ENCODE peak calls at places on chromosomes 13 and 19, in four cellular contexts. Y is neural crest cell; K is NCI-H2029; E is stimulated activated naive CD4-positive, alpha-beta T cell. O is an unnamed sample.
A peak's percentile ranks its signal among the peaks of the same experiment; 100 is the strongest.

GRCh38 chr19:35040826-35041547 is 534 bp upstream of the HPN start:
- DNase-seq in E (no peak), K (peak; percentile 68), Y (peak; percentile 51), O (peak; percentile 78)

GRCh38 chr19:13243971-13244370 is 93.8 kb downstream of the IER2 start:
- DNase-seq in E (no peak), Y (no peak), K (no peak), O (no peak)

GRCh38 chr19:13398780-13399726 is 107.2 kb downstream of the CACNA1A start:
- DNase-seq in E (no peak), Y (no peak), K (peak; percentile 40), O (no peak)

GRCh38 chr19:7067716-7068115 is 1.8 kb upstream of the ZNF557 start:
- DNase-seq in Y (no peak), E (no peak), K (no peak), O (no peak)

GRCh38 chr13:44730099-44730498 is 154.0 kb upstream of the TSC22D1 start:
- DNase-seq in E (no peak), K (no peak), Y (no peak), O (no peak)

GRCh38 chr13:76677047-76677446 is 209.2 kb downstream of the KCTD12 start:
- DNase-seq in K (no peak), E (no peak), Y (no peak), O (no peak)

GRCh38 chr13:51585234-51585672 is 991 bp downstream of the WDFY2 start:
- DNase-seq in E (peak; percentile 25), K (no peak), Y (no peak), O (peak; percentile 29)

GRCh38 chr19:42287826-42288107 is 14.2 kb upstream of the PRR19 start:
- DNase-seq in E (no peak), Y (no peak), K (no peak), O (no peak)

GRCh38 chr19:3121821-3122511 is 13.9 kb upstream of the GNA15 start:
- DNase-seq in E (no peak), K (no peak), Y (no peak), O (no peak)

GRCh38 chr13:112879283-112879833 is 89.7 kb upstream of the MCF2L start:
- DNase-seq in K (no peak), E (no peak), Y (no peak), O (peak; percentile 25)

GRCh38 chr13:35940734-35941133 is 190.4 kb downstream of the DCLK1 start:
- DNase-seq in K (no peak), Y (no peak), E (no peak), O (no peak)